ENCODE peak calls at places on chromosomes 6 and 20, in eight cellular contexts. W is GDM1, A is HT1080, P is GM13976, O is NCI-H1105, S is NCI-H1092 treated with DMSO at 0.1 percent for 48 hours, R is HTR-8/SVneo, Y is T-helper 1 cell. K is an unnamed sample.

GRCh38 chr6:87351583-87351982 is 7.0 kb downstream of the C6orf163 start:
- DNase-seq in W (no peak), A (no peak), P (no peak), O (no peak), S (no peak), R (no peak), Y (no peak), K (no peak)

GRCh38 chr6:46994933-46995332 is 47.2 kb downstream of the ADGRF1 start:
- DNase-seq in W (no peak), A (no peak), P (no peak), O (no peak), S (no peak), R (no peak), Y (no peak), K (no peak)

GRCh38 chr6:136994782-136995181 is 50.0 kb downstream of the IL20RA start:
- DNase-seq in W (no peak), A (no peak), P (no peak), O (no peak), S (peak), R (no peak), Y (no peak), K (no peak)

GRCh38 chr20:47821481-47822100 is 36.3 kb upstream of the SULF2 start:
- DNase-seq in W (no peak), A (peak), P (no peak), O (no peak), S (no peak), R (no peak), Y (no peak), K (no peak)

GRCh38 chr6:158021376-158021775 is 39.7 kb downstream of the SYNJ2 start:
- DNase-seq in W (no peak), A (no peak), P (no peak), O (no peak), S (no peak), R (no peak), Y (no peak), K (no peak)

GRCh38 chr20:40811660-40812414 is 122.8 kb upstream of the MAFB start:
- DNase-seq in W (no peak), A (no peak), P (no peak), O (no peak), S (no peak), R (no peak), Y (no peak), K (no peak)

GRCh38 chr6:159989882-159990480 is 21.1 kb downstream of the IGF2R start:
- DNase-seq in W (no peak), A (no peak), P (peak), O (no peak), S (no peak), R (no peak), Y (no peak), K (no peak)

GRCh38 chr6:90110971-90111370 is 185.7 kb downstream of the BACH2 start:
- DNase-seq in W (no peak), A (no peak), P (no peak), O (no peak), S (no peak), R (no peak), Y (peak), K (no peak)

GRCh38 chr6:3380344-3381232 is 76.3 kb downstream of the SLC22A23 start:
- DNase-seq in W (no peak), A (no peak), P (no peak), O (peak), S (no peak), R (no peak), Y (no peak), K (no peak)

GRCh38 chr6:29976588-29977424 is 34.5 kb downstream of the HLA-A start:
- DNase-seq in W (no peak), A (peak), P (peak), O (peak), S (peak), R (peak), Y (no peak), K (peak)

GRCh38 chr6:21634582-21634981 is 41.0 kb downstream of the SOX4 start:
- DNase-seq in W (no peak), A (peak), P (no peak), O (no peak), S (no peak), R (peak), Y (no peak), K (peak)

GRCh38 chr6:112701201-112701600 is 354.1 kb downstream of the RFPL4B start:
- DNase-seq in W (no peak), A (peak), P (no peak), O (peak), S (no peak), R (peak), Y (no peak), K (no peak)

GRCh38 chr6:114376611-114377206 is 33.9 kb upstream of the HS3ST5 start:
- DNase-seq in W (no peak), A (no peak), P (no peak), O (no peak), S (no peak), R (no peak), Y (no peak), K (no peak)

GRCh38 chr6:44094403-44095242 is 32.6 kb downstream of the MRPL14 start:
- DNase-seq in W (no peak), A (no peak), P (no peak), O (no peak), S (no peak), R (no peak), Y (no peak), K (no peak)

GRCh38 chr6:5995705-5996686 is 10.7 kb downstream of the NRN1 start:
- DNase-seq in W (no peak), A (no peak), P (no peak), O (no peak), S (peak), R (peak), Y (no peak), K (peak)

GRCh38 chr6:83518946-83519489 is 6.7 kb downstream of the PRSS35 start:
- DNase-seq in W (no peak), A (peak), P (no peak), O (no peak), S (no peak), R (peak), Y (no peak), K (no peak)

GRCh38 chr6:43953256-43953655 is 174.0 kb downstream of the MRPL14 start:
- DNase-seq in W (no peak), A (no peak), P (no peak), O (no peak), S (no peak), R (no peak), Y (no peak), K (no peak)

GRCh38 chr6:84872996-84873395 is 108.6 kb upstream of the TBX18 start:
- DNase-seq in W (no peak), A (no peak), P (no peak), O (no peak), S (no peak), R (no peak), Y (no peak), K (no peak)

GRCh38 chr6:43993881-43994523 is 133.2 kb downstream of the MRPL14 start:
- DNase-seq in W (no peak), A (no peak), P (no peak), O (no peak), S (no peak), R (no peak), Y (no peak), K (no peak)

GRCh38 chr6:37308084-37308817 is 45.5 kb upstream of the RNF8 start:
- DNase-seq in W (no peak), A (no peak), P (no peak), O (peak), S (peak), R (no peak), Y (no peak), K (peak)

GRCh38 chr6:35299674-35300073 is 2.1 kb downstream of the DEF6 start:
- DNase-seq in W (peak), A (no peak), P (peak), O (no peak), S (no peak), R (no peak), Y (no peak), K (no peak)

GRCh38 chr20:43191946-43192847 is 2.5 kb upstream of the PTPRT start:
- DNase-seq in W (peak), A (peak), P (peak), O (peak), S (no peak), R (peak), Y (no peak), K (no peak)

GRCh38 chr6:156425374-156425773 is 351.8 kb upstream of the ARID1B start:
- DNase-seq in W (no peak), A (peak), P (no peak), O (no peak), S (no peak), R (peak), Y (no peak), K (no peak)

GRCh38 chr20:20003088-20003954 is 13.8 kb upstream of the NAA20 start:
- DNase-seq in W (no peak), A (no peak), P (peak), O (no peak), S (no peak), R (no peak), Y (no peak), K (no peak)

GRCh38 chr20:21523895-21524294 is 10.0 kb upstream of the NKX2-2 start:
- DNase-seq in W (no peak), A (no peak), P (no peak), O (no peak), S (no peak), R (no peak), Y (no peak), K (no peak)

GRCh38 chr6:39426057-39426592 is 103.6 kb upstream of the KCNK16 start:
- DNase-seq in W (no peak), A (peak), P (no peak), O (no peak), S (no peak), R (peak), Y (no peak), K (peak)

GRCh38 chr6:7264041-7264440 is 49.0 kb downstream of the SSR1 start:
- DNase-seq in W (no peak), A (no peak), P (no peak), O (no peak), S (no peak), R (no peak), Y (no peak), K (no peak)

GRCh38 chr6:117497237-117497636 is 14.8 kb downstream of the DCBLD1 start:
- DNase-seq in W (no peak), A (no peak), P (no peak), O (no peak), S (no peak), R (no peak), Y (no peak), K (no peak)

GRCh38 chr6:10633216-10633615 is 61.2 kb downstream of the C6orf52 start:
- DNase-seq in W (peak), A (peak), P (peak), O (no peak), S (no peak), R (peak), Y (no peak), K (no peak)

GRCh38 chr6:149147939-149148718 is 169.4 kb upstream of the TAB2 start:
- DNase-seq in W (no peak), A (no peak), P (no peak), O (no peak), S (no peak), R (no peak), Y (no peak), K (no peak)

GRCh38 chr6:27752038-27752885 is 159.9 kb downstream of the OR2B2 start:
- DNase-seq in W (peak), A (peak), P (peak), O (peak), S (peak), R (peak), Y (peak), K (peak)

GRCh38 chr6:167956983-167957492 is 40.4 kb upstream of the KIF25 start:
- DNase-seq in W (no peak), A (peak), P (no peak), O (no peak), S (no peak), R (no peak), Y (no peak), K (no peak)

GRCh38 chr6:90610291-90610670 is 23.4 kb upstream of the MAP3K7 start:
- DNase-seq in W (peak), A (no peak), P (no peak), O (no peak), S (peak), R (no peak), Y (no peak), K (no peak)

GRCh38 chr6:7721654-7722053 is 4.2 kb upstream of the BMP6 start:
- DNase-seq in W (no peak), A (peak), P (peak), O (peak), S (peak), R (no peak), Y (no peak), K (peak)

GRCh38 chr6:28220164-28221133 is 4.6 kb upstream of the ZSCAN9 start:
- DNase-seq in W (no peak), A (no peak), P (no peak), O (no peak), S (no peak), R (no peak), Y (no peak), K (no peak)

GRCh38 chr6:2793491-2794151 is 28.4 kb downstream of the WRNIP1 start:
- DNase-seq in W (peak), A (no peak), P (no peak), O (no peak), S (no peak), R (no peak), Y (no peak), K (no peak)

GRCh38 chr6:150813319-150813992 is 52.0 kb upstream of the MTHFD1L start:
- DNase-seq in W (no peak), A (peak), P (peak), O (no peak), S (no peak), R (no peak), Y (no peak), K (no peak)

GRCh38 chr6:117414770-117415169 is 11.0 kb downstream of the ROS1 start:
- DNase-seq in W (no peak), A (peak), P (no peak), O (no peak), S (no peak), R (no peak), Y (no peak), K (no peak)